ENCODE peak calls at places on chromosomes 5 and 9, in four cellular contexts. W is gastrocnemius medialis, X is hepatocyte, N is bronchial epithelial cell. B is an unnamed sample.

GRCh38 chr5:321233-321725 is at the start of gene AHRR:
- DNase-seq in W (no peak), X (peak), N (no peak), B (no peak)

GRCh38 chr5:102974177-102974576 is 145.8 kb downstream of the GIN1 start:
- DNase-seq in W (no peak), X (no peak), N (no peak), B (no peak)

GRCh38 chr5:165209101-165209727 is 1703.8 kb downstream of the MAT2B start:
- DNase-seq in W (no peak), X (peak), N (peak), B (no peak)

GRCh38 chr5:149473441-149473840 is 77.8 kb downstream of the CSNK1A1 start:
- DNase-seq in W (no peak), X (no peak), N (no peak), B (no peak)

GRCh38 chr5:151414536-151414935 is 32.9 kb upstream of the SLC36A1 start:
- DNase-seq in W (no peak), X (no peak), N (no peak), B (no peak)

GRCh38 chr9:29393064-29393463 is 1819.8 kb upstream of the C9orf72 start:
- DNase-seq in W (no peak), X (no peak), N (no peak), B (no peak)

GRCh38 chr5:127980843-127981242 is 102.7 kb upstream of the SLC12A2 start:
- DNase-seq in W (no peak), X (no peak), N (no peak), B (no peak)

GRCh38 chr9:35287986-35288515 is 126.2 kb downstream of the UNC13B start:
- DNase-seq in W (no peak), X (no peak), N (peak), B (no peak)

GRCh38 chr5:17190799-17191391 is 26.5 kb upstream of the BASP1 start:
- DNase-seq in W (no peak), X (peak), N (no peak), B (no peak)

GRCh38 chr5:11719888-11720481 is 184.3 kb downstream of the CTNND2 start:
- DNase-seq in W (no peak), X (peak), N (peak), B (no peak)

GRCh38 chr9:122029898-122030297 is 63.2 kb downstream of the TTLL11 start:
- DNase-seq in W (no peak), X (no peak), N (peak), B (no peak)

GRCh38 chr9:37464426-37465248 is 613 bp downstream of the ZBTB5 start:
- DNase-seq in W (peak), X (peak), N (peak), B (no peak)

GRCh38 chr5:39470021-39470420 is 45.2 kb upstream of the DAB2 start:
- DNase-seq in W (no peak), X (no peak), N (no peak), B (no peak)

GRCh38 chr9:87498046-87498815 is 564 bp downstream of the DAPK1 start:
- DNase-seq in W (no peak), X (peak), N (no peak), B (no peak)

GRCh38 chr5:43038523-43038989 is 1.6 kb downstream of the ANXA2R start:
- DNase-seq in W (no peak), X (no peak), N (no peak), B (no peak)

GRCh38 chr5:66960373-66961137 is 236.0 kb downstream of the CD180 start:
- DNase-seq in W (no peak), X (peak), N (no peak), B (no peak)

GRCh38 chr5:118311103-118311502 is 677.2 kb downstream of the DTWD2 start:
- DNase-seq in W (no peak), X (no peak), N (no peak), B (no peak)

GRCh38 chr5:148729182-148729581 is 74.9 kb upstream of the HTR4 start:
- DNase-seq in W (no peak), X (peak), N (no peak), B (no peak)

GRCh38 chr5:90741022-90741564 is 182.5 kb downstream of the ADGRV1 start:
- DNase-seq in W (no peak), X (no peak), N (no peak), B (no peak)

GRCh38 chr5:97986069-97986468 is 787.4 kb upstream of the RGMB start:
- DNase-seq in W (no peak), X (no peak), N (peak), B (peak)

GRCh38 chr5:34564706-34565235 is 91.4 kb upstream of the RAI14 start:
- DNase-seq in W (no peak), X (no peak), N (no peak), B (no peak)

GRCh38 chr9:26077860-26078259 is 399.6 kb upstream of the TUSC1 start:
- DNase-seq in W (no peak), X (no peak), N (no peak), B (no peak)

GRCh38 chr5:154058055-154059038 is 19.6 kb downstream of the MFAP3 start:
- DNase-seq in W (no peak), X (no peak), N (peak), B (no peak)

GRCh38 chr5:180090769-180091546 is 19.4 kb upstream of the RNF130 start:
- DNase-seq in W (no peak), X (peak), N (peak), B (no peak)

GRCh38 chr5:107112207-107112606 is 558.5 kb downstream of the EFNA5 start:
- DNase-seq in W (no peak), X (no peak), N (no peak), B (no peak)

GRCh38 chr9:79129865-79130480 is 441.8 kb upstream of the TLE4 start:
- DNase-seq in W (no peak), X (peak), N (peak), B (no peak)

GRCh38 chr9:92600742-92601261 is 65.0 kb upstream of the ECM2 start:
- DNase-seq in W (no peak), X (no peak), N (peak), B (no peak)

GRCh38 chr5:434443-435146 is 8.4 kb upstream of the EXOC3 start:
- DNase-seq in W (no peak), X (no peak), N (no peak), B (no peak)

GRCh38 chr9:101397746-101398334 is 578 bp downstream of the MRPL50 start:
- DNase-seq in W (no peak), X (no peak), N (no peak), B (no peak)

GRCh38 chr5:177494356-177495195 is 2.8 kb downstream of the PDLIM7 start:
- DNase-seq in W (peak), X (peak), N (peak), B (no peak)

GRCh38 chr5:104444656-104445055 is 882.1 kb upstream of the NUDT12 start:
- DNase-seq in W (no peak), X (no peak), N (no peak), B (no peak)

DNA sequence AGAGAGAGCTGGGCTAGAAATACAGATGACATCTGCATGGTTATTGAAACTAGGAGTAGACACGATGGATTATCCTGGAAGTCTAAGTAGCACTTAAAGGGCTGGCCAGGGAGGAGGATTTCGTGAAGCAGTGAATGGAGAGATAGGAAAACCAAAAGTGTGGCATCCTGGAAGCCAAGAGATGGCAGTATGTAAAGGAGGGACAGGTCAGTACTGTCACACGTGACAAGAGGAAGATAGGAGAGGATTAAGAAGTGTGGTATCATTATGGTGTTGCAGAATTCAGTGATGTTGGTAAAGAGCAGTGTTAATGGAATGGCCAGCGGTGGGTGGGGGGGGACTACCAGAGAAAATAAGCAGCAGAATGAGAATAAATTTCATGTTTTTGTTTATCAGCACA is 11.7 kb downstream of the RAD23B start:
- DNase-seq in W (no peak), X (no peak), N (no peak), B (no peak)
- H3K4me3 ChIP-seq in W (no peak), X (no peak), N (no peak), B (no peak)

GRCh38 chr5:1681955-1682354 is 117.7 kb downstream of the MRPL36 start:
- DNase-seq in W (no peak), X (no peak), N (no peak), B (no peak)
- TF ChIP-seq CTCF in W (no peak), X (no peak), N (no peak), B (no peak)

GRCh38 chr9:126524353-126525077 is 89.2 kb upstream of the LMX1B start:
- DNase-seq in W (no peak), X (no peak), N (no peak), B (no peak)
- H3K4me3 ChIP-seq in W (no peak), X (no peak), N (no peak), B (no peak)

GRCh38 chr5:18771097-18771610 is 1136.9 kb downstream of the TAF11L14 start:
- DNase-seq in W (no peak), X (no peak), N (peak), B (no peak)

GRCh38 chr5:18778226-18778625 is 1144.0 kb downstream of the TAF11L14 start:
- DNase-seq in W (no peak), X (no peak), N (no peak), B (no peak)

GRCh38 chr5:18772475-18772874 is 1138.2 kb downstream of the TAF11L14 start:
- DNase-seq in W (no peak), X (peak), N (peak), B (no peak)
- TF ChIP-seq CTCF in W (no peak), X (peak), N (peak), B (no peak)